ENCODE peak calls at places on chromosomes 5 and 9, in five cellular contexts. Z is heart left ventricle, D is lower lobe of right lung, H is gastrocnemius medialis, P is left lung. S is an unnamed sample.

GRCh38 chr5:176846335-176847140 is 36.2 kb downstream of the UNC5A start:
- DNase-seq in Z (no peak), D (no peak), P (peak; percentile 67), H (no peak), S (no peak)

GRCh38 chr5:128711216-128711615 is 173.2 kb upstream of the FBN2 start:
- DNase-seq in Z (no peak), H (no peak), P (no peak), D (no peak), S (no peak)

GRCh38 chr9:908806-909205 is 67.3 kb downstream of the DMRT1 start:
- DNase-seq in D (no peak), Z (no peak), H (no peak), P (no peak), S (no peak)

GRCh38 chr5:98334946-98335345 is 438.5 kb upstream of the RGMB start:
- DNase-seq in H (no peak), Z (no peak), P (no peak), D (no peak), S (no peak)

GRCh38 chr5:139982157-139982974 is 60.7 kb downstream of the NRG2 start:
- DNase-seq in Z (no peak), H (no peak), D (no peak), P (no peak), S (no peak)

GRCh38 chr9:115978739-115979138 is 174.9 kb upstream of the PAPPA start:
- DNase-seq in H (no peak), D (no peak), P (no peak), Z (no peak), S (no peak)

GRCh38 chr9:101400120-101400519 is 1.5 kb downstream of the ZNF189 start:
- DNase-seq in Z (peak; percentile 43), P (no peak), H (no peak), D (no peak), S (no peak)

GRCh38 chr9:29556746-29557145 is 1983.5 kb upstream of the C9orf72 start:
- DNase-seq in H (no peak), D (no peak), Z (no peak), P (no peak), S (no peak)

GRCh38 chr9:87713990-87714335 is 12.0 kb upstream of the CTSL start:
- DNase-seq in Z (no peak), H (no peak), D (no peak), P (no peak), S (no peak)

GRCh38 chr9:87713278-87713989 is 12.5 kb upstream of the CTSL start:
- DNase-seq in Z (peak; percentile 73), H (peak; percentile 89), D (peak; percentile 87), P (peak; percentile 88), S (no peak)

GRCh38 chr9:87712801-87713277 is 13.1 kb upstream of the CTSL start:
- DNase-seq in P (no peak), D (no peak), Z (no peak), H (no peak), S (no peak)

GRCh38 chr9:87710448-87710847 is 15.5 kb upstream of the CTSL start:
- DNase-seq in D (no peak), H (no peak), P (no peak), Z (no peak), S (no peak)

GRCh38 chr9:87711857-87712800 is 13.8 kb upstream of the CTSL start:
- DNase-seq in D (no peak), H (no peak), P (no peak), Z (no peak), S (no peak)
- H3K27ac ChIP-seq in D (peak overlapping the region; percentile 43), H (no peak overlapping the region), P (no peak overlapping the region), Z (peak overlapping the region; percentile 5), S (no peak overlapping the region)

GRCh38 chr9:96449844-96450612 is at the start of gene HABP4:
- DNase-seq in P (peak; percentile 97), Z (peak; percentile 98), D (peak; percentile 98), H (peak; percentile 94), S (peak; percentile 96)

GRCh38 chr9:96449522-96449843 is 486 bp upstream of the HABP4 start:
- DNase-seq in H (no peak), Z (no peak), D (no peak), P (no peak), S (no peak)

GRCh38 chr9:96450613-96451544 is 910 bp downstream of the HABP4 start:
- DNase-seq in P (peak; percentile 79), Z (peak; percentile 24), D (no peak), H (peak; percentile 16), S (peak; percentile 80)

GRCh38 chr9:96447406-96447805 is 2.6 kb upstream of the HABP4 start:
- DNase-seq in Z (no peak), D (no peak), H (no peak), P (no peak), S (no peak)

GRCh38 chr9:96448546-96449170 is 1.3 kb upstream of the HABP4 start:
- DNase-seq in Z (no peak), D (no peak), P (no peak), H (no peak), S (no peak)
- H3K4me1 ChIP-seq in Z (peaks cover 10% of the 10 kb centered on the region), D (peaks cover 13% of the 10 kb centered on the region), P (peaks cover 24% of the 10 kb centered on the region), H (peaks cover 7% of the 10 kb centered on the region), S (peaks cover 12% of the 10 kb centered on the region)

GRCh38 chr9:76619645-76620044 is 144.6 kb upstream of the PCA3 start:
- DNase-seq in D (no peak), P (no peak), Z (no peak), H (no peak), S (no peak)
- H3K27ac ChIP-seq in D (peak overlapping the region; percentile 20), P (peak overlapping the region; percentile 56), Z (no peak overlapping the region), H (no peak overlapping the region), S (no peak overlapping the region)

GRCh38 chr9:129718647-129719046 is 34.2 kb downstream of the PTGES start:
- DNase-seq in D (no peak), H (no peak), Z (no peak), P (no peak), S (no peak)
- H3K4me1 ChIP-seq in D (no peaks in the 10 kb centered on the region), H (no peaks in the 10 kb centered on the region), Z (no peaks in the 10 kb centered on the region), P (no peaks in the 10 kb centered on the region), S (no peaks in the 10 kb centered on the region)

GRCh38 chr5:108515706-108516105 is 133.8 kb upstream of the FBXL17 start:
- DNase-seq in Z (no peak), H (no peak), P (no peak), D (no peak), S (no peak)
- H3K27ac ChIP-seq in Z (no peak overlapping the region), H (no peak overlapping the region), P (no peak overlapping the region), D (no peak overlapping the region), S (no peak overlapping the region)

GRCh38 chr5:142845954-142846398 is 75.8 kb downstream of the ARHGAP26 start:
- DNase-seq in D (no peak), H (no peak), Z (no peak), P (no peak), S (no peak)
- H3K4me1 ChIP-seq in D (peaks cover 29% of the 10 kb centered on the region), H (peaks cover 50% of the 10 kb centered on the region), Z (peaks cover 69% of the 10 kb centered on the region), P (peaks cover 49% of the 10 kb centered on the region), S (peaks cover 24% of the 10 kb centered on the region)

DNA sequence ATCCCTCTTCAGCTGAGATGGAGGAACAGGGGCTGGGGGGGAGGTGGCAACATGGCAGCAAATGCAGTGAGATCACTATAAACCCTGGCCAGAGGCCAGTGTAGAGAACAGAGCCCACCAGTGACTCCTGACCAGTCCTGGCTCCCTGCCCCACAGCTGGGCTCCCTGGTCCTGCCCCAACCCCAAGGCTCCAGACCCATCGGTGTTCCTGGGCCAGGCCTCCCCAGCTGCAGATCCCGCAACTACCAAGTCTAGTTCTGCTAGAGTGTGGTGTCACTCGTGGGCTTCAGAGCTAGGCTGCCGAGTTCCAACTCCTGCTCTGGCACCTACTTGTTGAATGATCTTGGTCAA is 16.8 kb downstream of the AKNA start:
- DNase-seq in H (no peak), P (no peak), Z (no peak), D (no peak), S (no peak)
- H3K27ac ChIP-seq in H (no peak overlapping the region), P (no peak overlapping the region), Z (no peak overlapping the region), D (peak overlapping the region; percentile 75), S (peak overlapping the region; percentile 72)

DNA sequence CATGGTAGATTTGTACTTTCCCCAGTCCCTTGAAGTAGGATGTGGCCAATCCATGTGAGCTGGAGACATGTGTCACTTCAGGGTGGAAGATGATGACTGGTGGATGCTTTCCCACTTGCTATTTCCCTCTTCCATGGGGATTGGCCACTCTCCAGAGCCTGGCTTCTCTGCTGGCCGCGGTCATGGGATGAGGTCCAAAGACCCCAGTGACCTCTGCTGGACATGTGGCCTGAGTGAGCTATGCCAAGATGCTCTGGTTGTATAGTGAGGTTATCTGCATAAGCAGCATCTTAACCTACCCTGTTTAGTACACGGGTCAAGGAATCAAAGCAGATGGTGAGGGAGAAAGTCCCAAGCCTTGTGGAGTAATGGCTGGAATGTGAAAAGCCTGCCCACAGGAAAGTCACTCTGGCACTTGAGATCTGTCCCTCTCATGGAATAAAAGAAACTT is 47.1 kb downstream of the SH3PXD2B start:
- DNase-seq in D (no peak), Z (no peak), P (no peak), H (no peak), S (no peak)
- H3K4me1 ChIP-seq in D (peaks cover 44% of the 10 kb centered on the region), Z (peaks cover 9% of the 10 kb centered on the region), P (peaks cover 53% of the 10 kb centered on the region), H (peaks cover 16% of the 10 kb centered on the region), S (no peaks in the 10 kb centered on the region)

GRCh38 chr5:980941-981340 is 27.7 kb upstream of the NKD2 start:
- DNase-seq in H (no peak), Z (peak; percentile 16), P (no peak), D (no peak), S (no peak)

GRCh38 chr5:983568-983967 is 25.0 kb upstream of the NKD2 start:
- DNase-seq in D (no peak), P (no peak), H (no peak), Z (no peak), S (no peak)

GRCh38 chr5:983238-983524 is 25.4 kb upstream of the NKD2 start:
- DNase-seq in P (peak; percentile 35), D (no peak), H (no peak), Z (no peak), S (no peak)

GRCh38 chr5:981466-981865 is 27.1 kb upstream of the NKD2 start:
- DNase-seq in P (peak; percentile 28), D (no peak), H (no peak), Z (peak; percentile 15), S (no peak)

DNA sequence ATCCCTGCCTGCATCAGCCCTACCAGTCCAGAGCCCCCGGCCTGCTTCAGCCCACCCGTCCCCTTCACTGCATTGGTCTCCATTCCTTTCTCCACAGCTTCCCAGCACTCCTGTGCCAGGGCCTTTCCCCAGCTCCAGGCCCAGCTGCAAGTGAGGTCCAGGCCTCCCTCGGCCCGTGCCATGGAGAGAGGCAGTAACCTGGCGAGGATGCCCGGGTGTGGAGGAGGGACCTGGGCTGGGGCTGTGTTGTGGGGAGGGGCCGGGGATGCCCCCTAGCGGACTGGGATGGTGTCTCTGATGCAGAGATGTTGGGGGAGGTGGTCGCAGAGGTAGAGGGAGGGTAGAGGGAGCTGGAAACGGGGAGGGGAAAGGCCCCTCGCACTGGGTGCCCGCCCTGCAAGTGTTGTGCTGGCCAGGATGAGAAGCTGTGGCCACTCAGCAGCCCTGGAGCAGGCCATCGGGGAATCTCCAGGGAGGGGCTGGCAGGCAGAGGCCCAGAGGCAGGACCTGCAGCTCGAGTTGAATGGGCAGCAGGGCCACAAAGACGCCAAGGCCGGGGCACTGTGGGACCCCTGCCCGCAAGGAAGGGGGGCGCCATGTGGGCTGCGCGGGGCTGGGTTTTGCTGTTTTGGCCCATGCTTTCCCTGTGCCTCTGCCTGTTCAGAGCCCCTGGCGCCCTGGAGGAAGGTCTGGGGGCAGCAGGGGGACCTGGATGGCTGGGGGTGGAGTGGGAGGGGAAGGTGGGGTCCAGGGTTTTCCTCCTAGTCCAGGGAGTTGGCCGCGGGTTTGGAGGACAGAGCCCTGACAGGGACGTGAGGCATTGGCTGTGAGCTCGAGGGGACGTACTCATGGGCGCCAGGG is 26.0 kb upstream of the NKD2 start:
- DNase-seq in D (no peak), H (no peak), P (peak; percentile 65), Z (peak; percentile 16), S (no peak)
- H3K27ac ChIP-seq in D (no peak overlapping the region), H (no peak overlapping the region), P (no peak overlapping the region), Z (no peak overlapping the region), S (no peak overlapping the region)